ENCODE peak calls at places on chromosomes 12 and 14, in four cellular contexts. U, T, W and F are unnamed samples.

GRCh38 chr12:130026608-130027176 is 122.9 kb upstream of the TMEM132D start:
- DNase-seq in U (no peak), T (peak), W (peak), F (no peak)

GRCh38 chr12:127334924-127335644 is 931.9 kb upstream of the TMEM132C start:
- DNase-seq in U (no peak), T (no peak), W (no peak), F (no peak)

GRCh38 chr12:93759512-93760081 is 82.4 kb downstream of the CRADD start:
- DNase-seq in U (no peak), T (no peak), W (no peak), F (no peak)

GRCh38 chr12:51896236-51896635 is 8.3 kb downstream of the ANKRD33 start:
- DNase-seq in U (no peak), T (no peak), W (no peak), F (no peak)

GRCh38 chr12:101945361-101946232 is 68.2 kb downstream of the DRAM1 start:
- DNase-seq in U (no peak), T (no peak), W (no peak), F (no peak)

GRCh38 chr14:24481622-24482324 is 26.3 kb downstream of the CMA1 start:
- DNase-seq in U (no peak), T (peak), W (peak), F (no peak)

GRCh38 chr12:105899589-105899988 is 239.2 kb downstream of the NUAK1 start:
- DNase-seq in U (no peak), T (no peak), W (no peak), F (no peak)

GRCh38 chr12:12720637-12721250 is 3.6 kb downstream of the CDKN1B start:
- DNase-seq in U (no peak), T (no peak), W (no peak), F (no peak)

GRCh38 chr14:88505621-88506020 is 49.2 kb downstream of the PTPN21 start:
- DNase-seq in U (no peak), T (no peak), W (no peak), F (no peak)

GRCh38 chr14:104698688-104699425 is 9.4 kb downstream of the INF2 start:
- DNase-seq in U (no peak), T (peak), W (no peak), F (no peak)

GRCh38 chr12:52956987-52957386 is 8.1 kb downstream of the KRT18 start:
- DNase-seq in U (no peak), T (no peak), W (no peak), F (no peak)

GRCh38 chr12:14879222-14879933 is 6.3 kb downstream of the MGP start:
- DNase-seq in U (no peak), T (no peak), W (no peak), F (no peak)

GRCh38 chr12:90163975-90164374 is 455.3 kb upstream of the ATP2B1 start:
- DNase-seq in U (no peak), T (no peak), W (no peak), F (no peak)

GRCh38 chr12:27817761-27818160 is 37.7 kb upstream of the MANSC4 start:
- DNase-seq in U (no peak), T (no peak), W (no peak), F (no peak)

GRCh38 chr12:47343684-47344567 is 264.2 kb upstream of the AMIGO2 start:
- DNase-seq in U (no peak), T (no peak), W (no peak), F (no peak)

GRCh38 chr14:74859757-74860156 is 16.2 kb downstream of the PROX2 start:
- DNase-seq in U (no peak), T (no peak), W (no peak), F (no peak)